ENCODE peak calls at places on chromosomes 2 and 18, in four cellular contexts. One of them, this sample, is unnamed.

GRCh38 chr18:32025744-32026143 is 7.1 kb downstream of the RNF125 start:
- DNase-seq in GM12878: no peak
- DNase-seq in ovary: no peak
- DNase-seq in sigmoid colon: no peak
- DNase-seq in this sample: no peak

GRCh38 chr2:113784823-113785744 is 28.6 kb upstream of the SLC35F5 start:
- DNase-seq in GM12878: no peak
- DNase-seq in ovary: no peak
- DNase-seq in sigmoid colon: no peak
- DNase-seq in this sample: no peak

GRCh38 chr2:196481323-196481695 is 158.2 kb upstream of the CCDC150 start:
- DNase-seq in GM12878: no peak
- DNase-seq in ovary: no peak
- DNase-seq in sigmoid colon: no peak
- DNase-seq in this sample: no peak

GRCh38 chr2:126880825-126881224 is 17.9 kb upstream of the TEX51 start:
- DNase-seq in GM12878: no peak
- DNase-seq in ovary: no peak
- DNase-seq in sigmoid colon: no peak
- DNase-seq in this sample: no peak

GRCh38 chr2:77487074-77487803 is 34.9 kb downstream of the LRRTM4 start:
- DNase-seq in GM12878: no peak
- DNase-seq in ovary: no peak
- DNase-seq in sigmoid colon: no peak
- DNase-seq in this sample: no peak

GRCh38 chr2:127810156-127810636 is 775 bp downstream of the WDR33 start:
- DNase-seq in GM12878: no peak
- DNase-seq in ovary: no peak
- DNase-seq in sigmoid colon: no peak
- DNase-seq in this sample: peak; percentile 39

GRCh38 chr2:229586746-229587705 is 127.3 kb downstream of the DNER start:
- DNase-seq in GM12878: no peak
- DNase-seq in ovary: peak; percentile 79
- DNase-seq in sigmoid colon: peak; percentile 91
- DNase-seq in this sample: peak; percentile 75

GRCh38 chr18:22694954-22695353 is 238.2 kb upstream of the RBBP8 start:
- DNase-seq in GM12878: no peak
- DNase-seq in ovary: peak; percentile 74
- DNase-seq in sigmoid colon: peak; percentile 73
- DNase-seq in this sample: no peak

GRCh38 chr2:189982777-189983394 is 79.6 kb downstream of the MSTN start:
- DNase-seq in GM12878: no peak
- DNase-seq in ovary: no peak
- DNase-seq in sigmoid colon: no peak
- DNase-seq in this sample: no peak

GRCh38 chr2:236969075-236969474 is 116.6 kb upstream of the COPS8 start:
- DNase-seq in GM12878: no peak
- DNase-seq in ovary: no peak
- DNase-seq in sigmoid colon: no peak
- DNase-seq in this sample: no peak

GRCh38 chr2:240920783-240921231 is 14.7 kb downstream of the CROCC2 start:
- DNase-seq in GM12878: no peak
- DNase-seq in ovary: peak; percentile 16
- DNase-seq in sigmoid colon: peak; percentile 68
- DNase-seq in this sample: peak; percentile 7

GRCh38 chr18:61149786-61150185 is 183.4 kb upstream of the CDH20 start:
- DNase-seq in GM12878: no peak
- DNase-seq in ovary: no peak
- DNase-seq in sigmoid colon: no peak
- DNase-seq in this sample: no peak

GRCh38 chr2:24893934-24894333 is 26.1 kb downstream of the ADCY3 start:
- DNase-seq in GM12878: no peak
- DNase-seq in ovary: no peak
- DNase-seq in sigmoid colon: no peak
- DNase-seq in this sample: no peak

GRCh38 chr18:46794607-46795006 is 37.8 kb upstream of the ST8SIA5 start:
- DNase-seq in GM12878: no peak
- DNase-seq in ovary: no peak
- DNase-seq in sigmoid colon: no peak
- DNase-seq in this sample: no peak

GRCh38 chr2:71067567-71068217 is 756 bp upstream of the NAGK start:
- DNase-seq in GM12878: no peak
- DNase-seq in ovary: no peak
- DNase-seq in sigmoid colon: peak; percentile 58
- DNase-seq in this sample: no peak

GRCh38 chr2:155815851-155816250 is 516.7 kb downstream of the NR4A2 start:
- DNase-seq in GM12878: peak; percentile 5
- DNase-seq in ovary: no peak
- DNase-seq in sigmoid colon: no peak
- DNase-seq in this sample: no peak

GRCh38 chr2:186256540-186256939 is 229.5 kb upstream of the ZC3H15 start:
- DNase-seq in GM12878: peak; percentile 7
- DNase-seq in ovary: no peak
- DNase-seq in sigmoid colon: no peak
- DNase-seq in this sample: no peak

GRCh38 chr2:162795312-162795711 is 43.3 kb downstream of the KCNH7 start:
- DNase-seq in GM12878: no peak
- DNase-seq in ovary: no peak
- DNase-seq in sigmoid colon: no peak
- DNase-seq in this sample: peak; percentile 8

GRCh38 chr2:62216616-62217015 is 20.7 kb downstream of the B3GNT2 start:
- DNase-seq in GM12878: no peak
- DNase-seq in ovary: peak; percentile 44
- DNase-seq in sigmoid colon: no peak
- DNase-seq in this sample: peak; percentile 25

GRCh38 chr2:120437604-120438000 is 91.7 kb downstream of the INHBB start:
- DNase-seq in GM12878: no peak
- DNase-seq in ovary: no peak
- DNase-seq in sigmoid colon: peak; percentile 42
- DNase-seq in this sample: no peak

GRCh38 chr2:199261221-199261620 is 196.5 kb downstream of the SATB2 start:
- DNase-seq in GM12878: no peak
- DNase-seq in ovary: no peak
- DNase-seq in sigmoid colon: no peak
- DNase-seq in this sample: no peak

GRCh38 chr2:231182500-231182899 is 15.9 kb upstream of the ARMC9 start:
- DNase-seq in GM12878: no peak
- DNase-seq in ovary: no peak
- DNase-seq in sigmoid colon: no peak
- DNase-seq in this sample: no peak

GRCh38 chr18:3652380-3653262 is 202.6 kb downstream of the TGIF1 start:
- DNase-seq in GM12878: no peak
- DNase-seq in ovary: peak; percentile 53
- DNase-seq in sigmoid colon: no peak
- DNase-seq in this sample: peak; percentile 70
- TF ChIP-seq EP300 in GM12878: no peak
- TF ChIP-seq EP300 in ovary: no peak
- TF ChIP-seq EP300 in sigmoid colon: no peak
- TF ChIP-seq EP300 in this sample: no peak

DNA sequence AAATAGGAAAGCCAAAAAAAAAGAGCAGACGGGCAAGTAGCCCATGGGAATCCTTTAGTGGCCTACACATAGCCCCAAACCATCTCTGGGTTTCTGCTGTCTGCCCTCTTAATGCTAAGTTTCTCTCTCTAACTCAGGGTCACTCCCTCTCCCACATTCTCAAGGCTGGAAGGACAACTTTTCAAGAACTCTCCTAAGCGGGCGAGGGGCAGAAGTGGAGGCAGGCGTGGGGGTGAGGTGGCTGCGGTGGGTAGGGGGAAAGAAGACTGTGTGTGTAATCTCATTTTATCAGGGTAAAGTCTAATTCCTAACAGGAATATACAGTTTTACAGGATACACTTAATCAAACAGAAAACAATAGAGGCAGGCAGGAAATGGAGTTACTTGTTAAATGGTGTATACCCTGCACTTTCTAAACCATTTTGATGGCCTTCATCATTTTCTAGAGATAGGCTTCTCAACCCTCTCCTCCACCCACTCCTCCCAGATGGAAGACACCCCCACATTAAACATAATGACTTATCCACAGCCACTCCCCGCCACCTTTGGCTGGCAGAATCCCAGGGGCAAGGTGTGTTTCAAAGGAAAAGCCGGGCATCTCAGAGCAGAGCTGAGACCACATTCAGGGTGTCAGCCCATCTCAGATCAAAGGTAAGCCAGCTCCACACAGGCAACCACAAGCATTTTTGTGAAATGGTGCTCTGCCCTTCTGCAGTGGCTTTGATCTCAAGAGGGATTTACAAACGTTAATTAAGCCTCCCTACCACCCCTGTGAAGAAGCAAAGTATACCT is 6.8 kb downstream of the SMAD7 start:
- DNase-seq in GM12878: no peak
- DNase-seq in ovary: no peak
- DNase-seq in sigmoid colon: no peak
- DNase-seq in this sample: peak; percentile 26
- H3K36me3 ChIP-seq in GM12878: peaks cover 9% of the 10 kb centered on the region
- H3K36me3 ChIP-seq in ovary: no peaks in the 10 kb centered on the region
- H3K36me3 ChIP-seq in sigmoid colon: no peaks in the 10 kb centered on the region
- H3K36me3 ChIP-seq in this sample: no peaks in the 10 kb centered on the region

DNA sequence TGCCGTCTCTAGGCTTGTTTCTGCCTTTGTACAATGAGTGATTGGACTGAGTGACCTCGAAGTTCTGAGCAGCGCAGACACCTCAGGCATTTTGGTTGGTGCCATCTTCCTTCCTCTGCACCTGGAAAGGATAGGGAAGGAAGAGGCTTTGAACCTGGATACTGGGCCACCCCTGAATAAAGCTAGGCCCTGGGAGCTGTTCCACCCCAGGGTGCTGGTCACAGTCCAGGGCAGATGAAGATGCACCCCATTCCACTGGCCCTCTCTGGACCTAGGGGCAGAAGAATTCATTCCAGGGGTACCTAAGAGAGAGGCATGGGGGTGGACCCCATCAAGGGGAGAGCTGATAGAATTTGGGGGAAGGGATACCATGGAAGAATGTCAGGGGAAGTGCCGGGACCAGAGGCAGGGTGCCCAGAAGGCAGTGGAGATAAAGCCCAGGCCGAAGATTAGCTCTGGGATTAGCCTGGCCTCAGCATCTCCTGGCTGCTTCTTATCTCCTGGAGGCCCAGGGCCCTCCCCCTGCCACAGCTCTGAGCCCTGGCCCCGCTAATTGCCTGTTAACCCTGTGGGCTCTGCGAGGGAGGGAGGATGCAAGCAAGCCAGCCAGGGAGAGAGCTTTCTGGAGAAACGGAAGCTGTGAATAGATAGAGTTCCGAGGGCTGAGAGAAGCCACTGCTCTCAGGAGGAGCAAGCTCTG is 11.4 kb downstream of the ASIC4 start:
- DNase-seq in GM12878: no peak
- DNase-seq in ovary: no peak
- DNase-seq in sigmoid colon: no peak
- DNase-seq in this sample: no peak
- H3K4me3 ChIP-seq in GM12878: no peak overlapping the region
- H3K4me3 ChIP-seq in ovary: no peak overlapping the region
- H3K4me3 ChIP-seq in sigmoid colon: no peak overlapping the region
- H3K4me3 ChIP-seq in this sample: no peak overlapping the region

GRCh38 chr18:23994361-23994902 is 20.1 kb upstream of the TTC39C start:
- DNase-seq in GM12878: no peak
- DNase-seq in ovary: peak; percentile 42
- DNase-seq in sigmoid colon: peak; percentile 80
- DNase-seq in this sample: peak; percentile 30
- TF ChIP-seq EP300 in GM12878: no peak
- TF ChIP-seq EP300 in ovary: no peak
- TF ChIP-seq EP300 in sigmoid colon: no peak
- TF ChIP-seq EP300 in this sample: no peak

DNA sequence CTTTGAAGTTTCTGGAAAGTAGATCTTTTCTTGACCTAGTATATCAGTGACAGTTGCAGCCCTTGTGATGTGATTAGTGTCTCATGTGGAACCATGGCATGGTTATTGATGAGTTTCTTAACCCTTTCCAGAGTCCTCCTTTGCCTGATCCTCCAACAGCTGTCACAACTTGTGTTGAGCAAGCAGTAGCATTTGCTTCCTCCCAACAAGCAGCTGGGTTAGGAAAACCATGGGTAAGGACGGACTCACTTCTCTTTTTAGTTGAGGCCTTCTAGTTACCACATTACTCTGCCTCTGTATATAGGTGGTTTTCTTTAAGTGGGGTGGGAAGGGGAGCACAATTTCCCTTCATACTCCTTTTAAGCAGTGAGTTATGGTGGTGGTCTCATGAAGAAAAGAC is 96.3 kb downstream of the XRCC5 start:
- DNase-seq in GM12878: no peak
- DNase-seq in ovary: no peak
- DNase-seq in sigmoid colon: no peak
- DNase-seq in this sample: no peak
- H3K36me3 ChIP-seq in GM12878: peaks cover 64% of the 10 kb centered on the region
- H3K36me3 ChIP-seq in ovary: no peaks in the 10 kb centered on the region
- H3K36me3 ChIP-seq in sigmoid colon: peaks cover 39% of the 10 kb centered on the region
- H3K36me3 ChIP-seq in this sample: peaks cover 62% of the 10 kb centered on the region

GRCh38 chr18:44681611-44682010 is 923 bp downstream of the SETBP1 start:
- DNase-seq in GM12878: no peak
- DNase-seq in ovary: no peak
- DNase-seq in sigmoid colon: no peak
- DNase-seq in this sample: no peak

GRCh38 chr18:44681039-44681595 is 429 bp downstream of the SETBP1 start:
- DNase-seq in GM12878: no peak
- DNase-seq in ovary: peak; percentile 14
- DNase-seq in sigmoid colon: no peak
- DNase-seq in this sample: no peak

GRCh38 chr18:44682181-44682870 is 1.6 kb downstream of the SETBP1 start:
- DNase-seq in GM12878: no peak
- DNase-seq in ovary: peak; percentile 67
- DNase-seq in sigmoid colon: peak; percentile 87
- DNase-seq in this sample: peak; percentile 62

GRCh38 chr18:44683566-44683965 is 2.9 kb downstream of the SETBP1 start:
- DNase-seq in GM12878: no peak
- DNase-seq in ovary: no peak
- DNase-seq in sigmoid colon: no peak
- DNase-seq in this sample: no peak

GRCh38 chr18:44682871-44683221 is 2.2 kb downstream of the SETBP1 start:
- DNase-seq in GM12878: no peak
- DNase-seq in ovary: peak; percentile 54
- DNase-seq in sigmoid colon: peak; percentile 82
- DNase-seq in this sample: peak; percentile 33
- H3K4me3 ChIP-seq in GM12878: peak overlapping the region; percentile 75
- H3K4me3 ChIP-seq in ovary: peak overlapping the region; percentile 72
- H3K4me3 ChIP-seq in sigmoid colon: peak overlapping the region; percentile 75
- H3K4me3 ChIP-seq in this sample: no peak overlapping the region

DNA sequence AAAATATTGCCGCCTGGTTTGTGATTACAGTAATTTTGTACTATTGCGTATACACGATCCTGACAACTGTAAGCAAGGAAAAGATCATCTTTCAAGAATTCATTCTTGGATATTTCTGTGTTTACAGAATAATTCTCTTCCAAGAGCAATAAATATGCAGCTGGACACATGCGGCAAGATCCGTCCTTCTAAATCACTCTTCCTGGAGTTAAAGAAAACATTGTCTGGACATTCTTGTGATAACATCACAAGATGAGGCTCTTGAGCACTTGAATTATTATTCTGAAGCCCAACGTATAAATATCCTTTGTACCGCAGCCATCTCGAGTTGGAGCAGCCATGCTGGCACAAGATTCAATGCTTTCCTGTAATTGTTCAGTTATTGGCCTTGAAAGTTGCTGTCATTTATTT is 9.9 kb downstream of the FHL2 start:
- DNase-seq in GM12878: no peak
- DNase-seq in ovary: no peak
- DNase-seq in sigmoid colon: no peak
- DNase-seq in this sample: no peak
- TF ChIP-seq EP300 in GM12878: no peak
- TF ChIP-seq EP300 in ovary: no peak
- TF ChIP-seq EP300 in sigmoid colon: no peak
- TF ChIP-seq EP300 in this sample: no peak

GRCh38 chr2:37553411-37554156 is 117.9 kb downstream of the CDC42EP3 start:
- DNase-seq in GM12878: no peak
- DNase-seq in ovary: no peak
- DNase-seq in sigmoid colon: no peak
- DNase-seq in this sample: no peak
- H3K36me3 ChIP-seq in GM12878: no peaks in the 10 kb centered on the region
- H3K36me3 ChIP-seq in ovary: no peaks in the 10 kb centered on the region
- H3K36me3 ChIP-seq in sigmoid colon: no peaks in the 10 kb centered on the region
- H3K36me3 ChIP-seq in this sample: no peaks in the 10 kb centered on the region

This sample was measured in transverse colon.